ENCODE peak calls at places on chromosomes 4 and X, in seven cellular contexts. U is activated CD4-positive, alpha-beta T cell treated with anti-CD3 and anti-CD28 coated beads for 48 hours; P is stimulated activated naive CD4-positive, alpha-beta T cell; Y is NCI-H2081; J is naive B cell; Q is GM18507; W is activated gamma-delta T cell treated with anti-CD3 and anti-CD28 coated beads, Interleukin-2, amount 50 U/mL, for 16 hours. X is an unnamed sample.
A peak's percentile ranks its signal among the peaks of the same experiment; 100 is the strongest.

GRCh38 chr4:171639540-171639939 is 173.7 kb upstream of the GALNTL6 start:
- DNase-seq in U (no peak), P (no peak), Y (no peak), J (no peak), Q (no peak), W (no peak), X (no peak)

GRCh38 chrX:103215768-103216085 is 819 bp downstream of the BEX4 start:
- DNase-seq in U (no peak), P (no peak), Y (peak; percentile 66), J (no peak), Q (no peak), W (no peak), X (peak; percentile 37)

GRCh38 chr4:41725254-41725653 is 23.3 kb downstream of the PHOX2B start:
- DNase-seq in U (no peak), P (no peak), Y (no peak), J (no peak), Q (no peak), W (no peak), X (no peak)

GRCh38 chr4:1603413-1604135 is 80.5 kb downstream of the FAM53A start:
- DNase-seq in U (no peak), P (no peak), Y (no peak), J (no peak), Q (no peak), W (no peak), X (no peak)

GRCh38 chr4:153151535-153152452 is 52.4 kb upstream of the TRIM2 start:
- DNase-seq in U (peak; percentile 54), P (peak; percentile 46), Y (peak; percentile 75), J (peak; percentile 56), Q (no peak), W (no peak), X (no peak)

GRCh38 chr4:25882226-25882625 is 19.4 kb upstream of the SEL1L3 start:
- DNase-seq in U (no peak), P (no peak), Y (no peak), J (no peak), Q (no peak), W (no peak), X (no peak)

GRCh38 chr4:188941524-188942109 is 802.4 kb downstream of the TRIML1 start:
- DNase-seq in U (no peak), P (no peak), Y (no peak), J (no peak), Q (no peak), W (no peak), X (no peak)

GRCh38 chr4:110163327-110164070 is 34.9 kb downstream of the ELOVL6 start:
- DNase-seq in U (no peak), P (no peak), Y (no peak), J (no peak), Q (no peak), W (no peak), X (no peak)

GRCh38 chrX:119753639-119754257 is 4.6 kb upstream of the SOWAHD start:
- DNase-seq in U (peak; percentile 59), P (peak; percentile 46), Y (peak; percentile 62), J (peak; percentile 45), Q (no peak), W (peak; percentile 20), X (peak; percentile 45)

GRCh38 chr4:4633431-4633830 is 91.6 kb upstream of the STX18 start:
- DNase-seq in U (no peak), P (no peak), Y (no peak), J (no peak), Q (no peak), W (no peak), X (no peak)

GRCh38 chr4:84582302-84582987 is 482 bp upstream of the CDS1 start:
- DNase-seq in U (peak; percentile 85), P (peak; percentile 91), Y (peak; percentile 76), J (peak; percentile 77), Q (peak; percentile 20), W (peak; percentile 72), X (peak; percentile 18)

GRCh38 chrX:34521563-34521962 is 135.5 kb downstream of the TMEM47 start:
- DNase-seq in U (no peak), P (no peak), Y (no peak), J (no peak), Q (no peak), W (no peak), X (no peak)

GRCh38 chr4:8133897-8134542 is 24.6 kb downstream of the ABLIM2 start:
- DNase-seq in U (no peak), P (no peak), Y (no peak), J (no peak), Q (no peak), W (no peak), X (no peak)

GRCh38 chrX:106927700-106928099 is 7.5 kb downstream of the CLDN2 start:
- DNase-seq in U (no peak), P (no peak), Y (no peak), J (no peak), Q (no peak), W (no peak), X (no peak)

GRCh38 chrX:97616883-97617510 is 733.3 kb downstream of the RPA4 start:
- DNase-seq in U (peak; percentile 5), P (no peak), Y (no peak), J (no peak), Q (no peak), W (no peak), X (no peak)

GRCh38 chr4:99811850-99812249 is 4.8 kb upstream of the DAPP1 start:
- DNase-seq in U (peak; percentile 65), P (peak; percentile 4), Y (no peak), J (peak; percentile 47), Q (no peak), W (no peak), X (no peak)

GRCh38 chr4:86894465-86894864 is 2.2 kb upstream of the C4orf36 start:
- DNase-seq in U (no peak), P (no peak), Y (no peak), J (no peak), Q (no peak), W (no peak), X (no peak)

GRCh38 chrX:113833656-113834055 is 750.2 kb upstream of the HTR2C start:
- DNase-seq in U (no peak), P (no peak), Y (no peak), J (no peak), Q (no peak), W (no peak), X (no peak)